ENCODE peak calls at places on chromosomes 4 and X, in ten cellular contexts. One of them, this sample, is unnamed.

GRCh38 chr4:98474408-98474844 is 184.0 kb downstream of the TSPAN5 start:
- DNase-seq in suprapubic skin: no peak
- DNase-seq in astrocyte of the spinal cord: peak; percentile 59
- DNase-seq in ascending aorta: no peak
- DNase-seq in CD8-positive, alpha-beta T cell: no peak
- DNase-seq in cardiac fibroblast: peak; percentile 82
- DNase-seq in spleen: no peak
- DNase-seq in heart right ventricle: no peak
- DNase-seq in psoas muscle: no peak
- DNase-seq in fibroblast of mammary gland: peak; percentile 89
- DNase-seq in this sample: peak; percentile 69

GRCh38 chrX:22424919-22425318 is 152.2 kb downstream of the CBLL2 start:
- DNase-seq in suprapubic skin: no peak
- DNase-seq in astrocyte of the spinal cord: no peak
- DNase-seq in ascending aorta: no peak
- DNase-seq in CD8-positive, alpha-beta T cell: no peak
- DNase-seq in cardiac fibroblast: no peak
- DNase-seq in spleen: no peak
- DNase-seq in heart right ventricle: no peak
- DNase-seq in psoas muscle: no peak
- DNase-seq in fibroblast of mammary gland: no peak
- DNase-seq in this sample: no peak

GRCh38 chrX:109856974-109857373 is 123.9 kb upstream of the ACSL4 start:
- DNase-seq in suprapubic skin: no peak
- DNase-seq in astrocyte of the spinal cord: peak; percentile 42
- DNase-seq in ascending aorta: no peak
- DNase-seq in CD8-positive, alpha-beta T cell: peak; percentile 11
- DNase-seq in cardiac fibroblast: peak; percentile 55
- DNase-seq in spleen: no peak
- DNase-seq in heart right ventricle: no peak
- DNase-seq in psoas muscle: no peak
- DNase-seq in fibroblast of mammary gland: peak; percentile 34
- DNase-seq in this sample: peak; percentile 49

GRCh38 chrX:1589356-1590130 is 1.9 kb upstream of the AKAP17A start:
- DNase-seq in suprapubic skin: no peak
- DNase-seq in astrocyte of the spinal cord: no peak
- DNase-seq in ascending aorta: no peak
- DNase-seq in CD8-positive, alpha-beta T cell: no peak
- DNase-seq in cardiac fibroblast: no peak
- DNase-seq in spleen: no peak
- DNase-seq in heart right ventricle: no peak
- DNase-seq in psoas muscle: no peak
- DNase-seq in fibroblast of mammary gland: no peak
- DNase-seq in this sample: no peak

GRCh38 chr4:179467890-179468289 is 2025.7 kb upstream of the AGA start:
- DNase-seq in suprapubic skin: no peak
- DNase-seq in astrocyte of the spinal cord: no peak
- DNase-seq in ascending aorta: no peak
- DNase-seq in CD8-positive, alpha-beta T cell: no peak
- DNase-seq in cardiac fibroblast: no peak
- DNase-seq in spleen: no peak
- DNase-seq in heart right ventricle: no peak
- DNase-seq in psoas muscle: no peak
- DNase-seq in fibroblast of mammary gland: no peak
- DNase-seq in this sample: no peak

GRCh38 chr4:79273918-79274317 is 51.9 kb downstream of the NAA11 start:
- DNase-seq in suprapubic skin: no peak
- DNase-seq in astrocyte of the spinal cord: no peak
- DNase-seq in ascending aorta: no peak
- DNase-seq in CD8-positive, alpha-beta T cell: no peak
- DNase-seq in cardiac fibroblast: no peak
- DNase-seq in spleen: no peak
- DNase-seq in heart right ventricle: peak; percentile 12
- DNase-seq in psoas muscle: no peak
- DNase-seq in fibroblast of mammary gland: peak; percentile 42
- DNase-seq in this sample: peak; percentile 18

GRCh38 chrX:153971632-153972367 is at the start of gene HCFC1:
- DNase-seq in suprapubic skin: peak; percentile 96
- DNase-seq in astrocyte of the spinal cord: peak; percentile 93
- DNase-seq in ascending aorta: peak; percentile 73
- DNase-seq in CD8-positive, alpha-beta T cell: peak; percentile 93
- DNase-seq in cardiac fibroblast: peak; percentile 89
- DNase-seq in spleen: peak; percentile 97
- DNase-seq in heart right ventricle: peak; percentile 92
- DNase-seq in psoas muscle: peak; percentile 95
- DNase-seq in fibroblast of mammary gland: peak; percentile 86
- DNase-seq in this sample: peak; percentile 89

GRCh38 chrX:19731307-19731706 is 156.1 kb downstream of the SH3KBP1 start:
- DNase-seq in suprapubic skin: no peak
- DNase-seq in astrocyte of the spinal cord: no peak
- DNase-seq in ascending aorta: no peak
- DNase-seq in CD8-positive, alpha-beta T cell: no peak
- DNase-seq in cardiac fibroblast: no peak
- DNase-seq in spleen: no peak
- DNase-seq in heart right ventricle: no peak
- DNase-seq in psoas muscle: no peak
- DNase-seq in fibroblast of mammary gland: no peak
- DNase-seq in this sample: no peak

GRCh38 chr4:169147217-169147616 is 123.5 kb downstream of the SH3RF1 start:
- DNase-seq in suprapubic skin: no peak
- DNase-seq in astrocyte of the spinal cord: peak; percentile 22
- DNase-seq in ascending aorta: no peak
- DNase-seq in CD8-positive, alpha-beta T cell: no peak
- DNase-seq in cardiac fibroblast: peak; percentile 39
- DNase-seq in spleen: no peak
- DNase-seq in heart right ventricle: no peak
- DNase-seq in psoas muscle: no peak
- DNase-seq in fibroblast of mammary gland: peak; percentile 47
- DNase-seq in this sample: no peak

GRCh38 chr4:180437601-180438000 is 1805.6 kb upstream of the TENM3 start:
- DNase-seq in suprapubic skin: no peak
- DNase-seq in astrocyte of the spinal cord: no peak
- DNase-seq in ascending aorta: no peak
- DNase-seq in CD8-positive, alpha-beta T cell: no peak
- DNase-seq in cardiac fibroblast: no peak
- DNase-seq in spleen: no peak
- DNase-seq in heart right ventricle: no peak
- DNase-seq in psoas muscle: no peak
- DNase-seq in fibroblast of mammary gland: no peak
- DNase-seq in this sample: no peak

GRCh38 chr4:101451086-101451485 is 103.8 kb upstream of the PPP3CA start:
- DNase-seq in suprapubic skin: no peak
- DNase-seq in astrocyte of the spinal cord: peak; percentile 68
- DNase-seq in ascending aorta: no peak
- DNase-seq in CD8-positive, alpha-beta T cell: no peak
- DNase-seq in cardiac fibroblast: no peak
- DNase-seq in spleen: no peak
- DNase-seq in heart right ventricle: no peak
- DNase-seq in psoas muscle: no peak
- DNase-seq in fibroblast of mammary gland: peak; percentile 29
- DNase-seq in this sample: no peak

GRCh38 chr4:24164054-24164453 is 274.2 kb upstream of the PPARGC1A start:
- DNase-seq in suprapubic skin: no peak
- DNase-seq in astrocyte of the spinal cord: peak; percentile 17
- DNase-seq in ascending aorta: no peak
- DNase-seq in CD8-positive, alpha-beta T cell: no peak
- DNase-seq in cardiac fibroblast: peak; percentile 10
- DNase-seq in spleen: no peak
- DNase-seq in heart right ventricle: no peak
- DNase-seq in psoas muscle: no peak
- DNase-seq in fibroblast of mammary gland: peak; percentile 10
- DNase-seq in this sample: no peak

GRCh38 chrX:79413009-79413408 is 45.9 kb upstream of the ITM2A start:
- DNase-seq in suprapubic skin: no peak
- DNase-seq in astrocyte of the spinal cord: peak; percentile 3
- DNase-seq in ascending aorta: no peak
- DNase-seq in CD8-positive, alpha-beta T cell: no peak
- DNase-seq in cardiac fibroblast: peak; percentile 30
- DNase-seq in spleen: no peak
- DNase-seq in heart right ventricle: no peak
- DNase-seq in psoas muscle: no peak
- DNase-seq in fibroblast of mammary gland: peak; percentile 38
- DNase-seq in this sample: peak; percentile 2

GRCh38 chr4:122854860-122855259 is 28.2 kb downstream of the FGF2 start:
- DNase-seq in suprapubic skin: no peak
- DNase-seq in astrocyte of the spinal cord: no peak
- DNase-seq in ascending aorta: no peak
- DNase-seq in CD8-positive, alpha-beta T cell: no peak
- DNase-seq in cardiac fibroblast: no peak
- DNase-seq in spleen: no peak
- DNase-seq in heart right ventricle: no peak
- DNase-seq in psoas muscle: no peak
- DNase-seq in fibroblast of mammary gland: no peak
- DNase-seq in this sample: no peak

GRCh38 chrX:139936259-139936658 is 3.4 kb upstream of the ATP11C start:
- DNase-seq in suprapubic skin: no peak
- DNase-seq in astrocyte of the spinal cord: no peak
- DNase-seq in ascending aorta: no peak
- DNase-seq in CD8-positive, alpha-beta T cell: no peak
- DNase-seq in cardiac fibroblast: no peak
- DNase-seq in spleen: no peak
- DNase-seq in heart right ventricle: no peak
- DNase-seq in psoas muscle: no peak
- DNase-seq in fibroblast of mammary gland: no peak
- DNase-seq in this sample: no peak
- TF ChIP-seq CTCF in suprapubic skin: no peak
- TF ChIP-seq CTCF in astrocyte of the spinal cord: no peak
- TF ChIP-seq CTCF in ascending aorta: no peak
- TF ChIP-seq CTCF in CD8-positive, alpha-beta T cell: no peak
- TF ChIP-seq CTCF in cardiac fibroblast: no peak
- TF ChIP-seq CTCF in spleen: no peak
- TF ChIP-seq CTCF in heart right ventricle: no peak
- TF ChIP-seq CTCF in psoas muscle: no peak
- TF ChIP-seq CTCF in fibroblast of mammary gland: no peak
- TF ChIP-seq CTCF in this sample: no peak

DNA sequence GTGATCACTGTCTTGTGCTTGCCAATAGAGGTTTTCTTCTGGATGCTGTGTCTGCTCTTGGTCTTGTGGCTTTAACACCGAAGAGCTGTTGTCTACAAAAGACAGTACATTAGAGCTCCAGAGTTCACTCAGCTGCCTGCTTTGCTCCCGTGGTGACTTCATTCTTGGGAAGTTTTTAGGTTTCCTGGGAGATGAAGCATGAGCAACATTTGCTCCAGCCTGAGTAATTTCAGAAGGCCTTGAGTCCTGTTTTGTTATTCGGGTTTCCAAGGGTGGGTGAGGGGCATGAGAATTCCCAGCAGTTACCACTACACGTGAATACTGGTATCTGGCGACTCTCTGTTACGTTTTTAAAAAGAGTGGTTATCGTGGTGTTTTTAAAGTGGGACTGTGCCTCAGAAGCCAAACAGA is 189.2 kb downstream of the SHROOM3 start:
- DNase-seq in suprapubic skin: no peak
- DNase-seq in astrocyte of the spinal cord: peak; percentile 97
- DNase-seq in ascending aorta: peak; percentile 30
- DNase-seq in CD8-positive, alpha-beta T cell: no peak
- DNase-seq in cardiac fibroblast: peak; percentile 93
- DNase-seq in spleen: no peak
- DNase-seq in heart right ventricle: peak; percentile 46
- DNase-seq in psoas muscle: no peak
- DNase-seq in fibroblast of mammary gland: peak; percentile 94
- DNase-seq in this sample: peak; percentile 96
- H3K4me3 ChIP-seq in suprapubic skin: no peak overlapping the region
- H3K4me3 ChIP-seq in astrocyte of the spinal cord: no peak overlapping the region
- H3K4me3 ChIP-seq in ascending aorta: peak overlapping the region; percentile 34
- H3K4me3 ChIP-seq in CD8-positive, alpha-beta T cell: no peak overlapping the region
- H3K4me3 ChIP-seq in cardiac fibroblast: no peak overlapping the region
- H3K4me3 ChIP-seq in spleen: no peak overlapping the region
- H3K4me3 ChIP-seq in heart right ventricle: no peak overlapping the region
- H3K4me3 ChIP-seq in psoas muscle: no peak overlapping the region
- H3K4me3 ChIP-seq in fibroblast of mammary gland: no peak overlapping the region
- H3K4me3 ChIP-seq in this sample: no peak overlapping the region

GRCh38 chrX:24495700-24496099 is 30.6 kb downstream of the PDK3 start:
- DNase-seq in suprapubic skin: no peak
- DNase-seq in astrocyte of the spinal cord: no peak
- DNase-seq in ascending aorta: no peak
- DNase-seq in CD8-positive, alpha-beta T cell: no peak
- DNase-seq in cardiac fibroblast: no peak
- DNase-seq in spleen: no peak
- DNase-seq in heart right ventricle: no peak
- DNase-seq in psoas muscle: no peak
- DNase-seq in fibroblast of mammary gland: no peak
- DNase-seq in this sample: no peak

GRCh38 chrX:24498975-24499374 is 33.9 kb downstream of the PDK3 start:
- DNase-seq in suprapubic skin: no peak
- DNase-seq in astrocyte of the spinal cord: peak; percentile 17
- DNase-seq in ascending aorta: no peak
- DNase-seq in CD8-positive, alpha-beta T cell: no peak
- DNase-seq in cardiac fibroblast: peak; percentile 19
- DNase-seq in spleen: no peak
- DNase-seq in heart right ventricle: no peak
- DNase-seq in psoas muscle: no peak
- DNase-seq in fibroblast of mammary gland: peak; percentile 22
- DNase-seq in this sample: peak; percentile 23

GRCh38 chrX:24493740-24494543 is 28.9 kb downstream of the PDK3 start:
- DNase-seq in suprapubic skin: no peak
- DNase-seq in astrocyte of the spinal cord: no peak
- DNase-seq in ascending aorta: no peak
- DNase-seq in CD8-positive, alpha-beta T cell: no peak
- DNase-seq in cardiac fibroblast: peak; percentile 0
- DNase-seq in spleen: no peak
- DNase-seq in heart right ventricle: no peak
- DNase-seq in psoas muscle: no peak
- DNase-seq in fibroblast of mammary gland: no peak
- DNase-seq in this sample: no peak

GRCh38 chrX:24494544-24495113 is 29.5 kb downstream of the PDK3 start:
- DNase-seq in suprapubic skin: no peak
- DNase-seq in astrocyte of the spinal cord: peak; percentile 83
- DNase-seq in ascending aorta: no peak
- DNase-seq in CD8-positive, alpha-beta T cell: no peak
- DNase-seq in cardiac fibroblast: peak; percentile 74
- DNase-seq in spleen: no peak
- DNase-seq in heart right ventricle: peak; percentile 30
- DNase-seq in psoas muscle: no peak
- DNase-seq in fibroblast of mammary gland: peak; percentile 72
- DNase-seq in this sample: peak; percentile 88

GRCh38 chrX:24498181-24498580 is 33.1 kb downstream of the PDK3 start:
- DNase-seq in suprapubic skin: no peak
- DNase-seq in astrocyte of the spinal cord: peak; percentile 23
- DNase-seq in ascending aorta: no peak
- DNase-seq in CD8-positive, alpha-beta T cell: peak; percentile 26
- DNase-seq in cardiac fibroblast: peak; percentile 2
- DNase-seq in spleen: no peak
- DNase-seq in heart right ventricle: peak; percentile 8
- DNase-seq in psoas muscle: no peak
- DNase-seq in fibroblast of mammary gland: peak; percentile 7
- DNase-seq in this sample: no peak
- TF ChIP-seq CTCF in suprapubic skin: no peak
- TF ChIP-seq CTCF in astrocyte of the spinal cord: peak; percentile 53
- TF ChIP-seq CTCF in ascending aorta: peak; percentile 52
- TF ChIP-seq CTCF in CD8-positive, alpha-beta T cell: peak; percentile 21
- TF ChIP-seq CTCF in cardiac fibroblast: peak; percentile 22
- TF ChIP-seq CTCF in spleen: no peak
- TF ChIP-seq CTCF in heart right ventricle: peak; percentile 14
- TF ChIP-seq CTCF in psoas muscle: no peak
- TF ChIP-seq CTCF in fibroblast of mammary gland: peak; percentile 18
- TF ChIP-seq CTCF in this sample: peak; percentile 36

GRCh38 chr4:145525291-145525740 is 43.7 kb downstream of the SMAD1 start:
- DNase-seq in suprapubic skin: no peak
- DNase-seq in astrocyte of the spinal cord: peak; percentile 5
- DNase-seq in ascending aorta: no peak
- DNase-seq in CD8-positive, alpha-beta T cell: no peak
- DNase-seq in cardiac fibroblast: peak; percentile 4
- DNase-seq in spleen: no peak
- DNase-seq in heart right ventricle: no peak
- DNase-seq in psoas muscle: no peak
- DNase-seq in fibroblast of mammary gland: peak; percentile 29
- DNase-seq in this sample: no peak
- H3K4me3 ChIP-seq in suprapubic skin: no peak overlapping the region
- H3K4me3 ChIP-seq in astrocyte of the spinal cord: no peak overlapping the region
- H3K4me3 ChIP-seq in ascending aorta: no peak overlapping the region
- H3K4me3 ChIP-seq in CD8-positive, alpha-beta T cell: no peak overlapping the region
- H3K4me3 ChIP-seq in cardiac fibroblast: no peak overlapping the region
- H3K4me3 ChIP-seq in spleen: no peak overlapping the region
- H3K4me3 ChIP-seq in heart right ventricle: peak overlapping the region; percentile 3
- H3K4me3 ChIP-seq in psoas muscle: no peak overlapping the region
- H3K4me3 ChIP-seq in fibroblast of mammary gland: no peak overlapping the region
- H3K4me3 ChIP-seq in this sample: no peak overlapping the region